ENCODE peak calls at places on chromosomes 1 and 21, in seven cellular contexts. O is K562, K is GM12891, T is GM12878, J is H1, Z is SK-N-SH, G is HepG2. U is an unnamed sample.

GRCh38 chr1:206925116-206925736 is 3.5 kb upstream of the FCMR start:
- DNase-seq in O (peak; percentile 81), K (no peak), T (peak; percentile 91), J (no peak), Z (no peak), G (peak; percentile 38), U (peak; percentile 64)

GRCh38 chr1:43554444-43554992 is 23.8 kb downstream of the PTPRF start:
- DNase-seq in O (peak; percentile 67), K (no peak), T (no peak), J (no peak), Z (peak; percentile 57), G (peak; percentile 41), U (no peak)

GRCh38 chr1:53305650-53306049 is 22.2 kb downstream of the LRP8 start:
- DNase-seq in O (no peak), K (no peak), T (no peak), J (no peak), Z (no peak), G (no peak), U (no peak)

GRCh38 chr21:45695086-45695485 is 51.6 kb downstream of the PCBP3 start:
- DNase-seq in O (no peak), K (no peak), T (no peak), J (no peak), Z (no peak), G (peak; percentile 5), U (no peak)

GRCh38 chr1:169053196-169053595 is 53.3 kb upstream of the ATP1B1 start:
- DNase-seq in O (no peak), K (no peak), T (no peak), J (no peak), Z (no peak), G (no peak), U (no peak)

GRCh38 chr1:159429074-159429861 is 2.7 kb upstream of the OR10J4 start:
- DNase-seq in O (no peak), K (no peak), T (no peak), J (no peak), Z (no peak), G (no peak), U (no peak)

GRCh38 chr1:199018471-199019135 is 379.8 kb downstream of the PTPRC start:
- DNase-seq in O (no peak), K (no peak), T (no peak), J (no peak), Z (no peak), G (no peak), U (no peak)

GRCh38 chr1:21280011-21280471 is 10.2 kb downstream of the ECE1 start:
- DNase-seq in O (no peak), K (no peak), T (no peak), J (no peak), Z (no peak), G (no peak), U (no peak)

GRCh38 chr1:62285984-62286481 is 33.2 kb downstream of the KANK4 start:
- DNase-seq in O (no peak), K (no peak), T (no peak), J (no peak), Z (no peak), G (peak; percentile 59), U (no peak)

GRCh38 chr1:37177230-37177864 is 143.0 kb upstream of the GRIK3 start:
- DNase-seq in O (peak; percentile 48), K (peak; percentile 15), T (no peak), J (peak; percentile 79), Z (peak; percentile 55), G (peak; percentile 25), U (no peak)

GRCh38 chr1:159879977-159880376 is 17.5 kb upstream of the VSIG8 start:
- DNase-seq in O (peak; percentile 26), K (no peak), T (no peak), J (no peak), Z (no peak), G (no peak), U (no peak)

GRCh38 chr1:119449964-119450363 is 35.0 kb downstream of the HSD3B2 start:
- DNase-seq in O (peak; percentile 52), K (no peak), T (no peak), J (peak; percentile 71), Z (no peak), G (peak; percentile 23), U (no peak)

GRCh38 chr1:118143828-118144227 is 41.2 kb downstream of the SPAG17 start:
- DNase-seq in O (no peak), K (no peak), T (no peak), J (no peak), Z (no peak), G (no peak), U (no peak)

GRCh38 chr21:26212220-26212619 is 41.6 kb upstream of the APP start:
- DNase-seq in O (no peak), K (no peak), T (no peak), J (peak; percentile 49), Z (no peak), G (no peak), U (no peak)

GRCh38 chr21:18443085-18443484 is 39.5 kb upstream of the TMPRSS15 start:
- DNase-seq in O (no peak), K (no peak), T (no peak), J (no peak), Z (no peak), G (no peak), U (no peak)

GRCh38 chr1:51444534-51445192 is 74.4 kb downstream of the EPS15 start:
- DNase-seq in O (no peak), K (no peak), T (no peak), J (no peak), Z (no peak), G (no peak), U (no peak)

GRCh38 chr1:187276677-187277076 is 447.9 kb downstream of the PLA2G4A start:
- DNase-seq in O (no peak), K (no peak), T (no peak), J (no peak), Z (no peak), G (no peak), U (no peak)

GRCh38 chr1:170219163-170219562 is 73.4 kb downstream of the NTMT2 start:
- DNase-seq in O (no peak), K (no peak), T (no peak), J (no peak), Z (no peak), G (no peak), U (no peak)

GRCh38 chr1:195294911-195295310 is 1313.3 kb downstream of the KCNT2 start:
- DNase-seq in O (no peak), K (no peak), T (no peak), J (no peak), Z (no peak), G (no peak), U (no peak)

GRCh38 chr1:198892065-198892464 is 253.2 kb downstream of the PTPRC start:
- DNase-seq in O (no peak), K (no peak), T (no peak), J (no peak), Z (peak; percentile 9), G (no peak), U (no peak)

GRCh38 chr21:37367301-37367757 is 756 bp downstream of the DYRK1A start:
- DNase-seq in O (no peak), K (no peak), T (no peak), J (no peak), Z (peak; percentile 66), G (no peak), U (no peak)

GRCh38 chr1:69455718-69456117 is 112.0 kb upstream of the LRRC7 start:
- DNase-seq in O (no peak), K (no peak), T (no peak), J (no peak), Z (no peak), G (no peak), U (no peak)

GRCh38 chr21:41973861-41974751 is 20.3 kb upstream of the C2CD2 start:
- DNase-seq in O (no peak), K (no peak), T (no peak), J (peak; percentile 43), Z (no peak), G (peak; percentile 50), U (no peak)
- TF ChIP-seq TAF1 in O (no peak), K (no peak), T (no peak), J (no peak), Z (no peak), G (no peak), U (peak; percentile 46)

GRCh38 chr1:112706505-112707216 is at the start of gene RHOC:
- DNase-seq in O (peak; percentile 87), K (peak; percentile 80), T (no peak), J (peak; percentile 81), Z (peak; percentile 95), G (no peak), U (peak; percentile 81)
- TF ChIP-seq POLR2AphosphoS5 in O (peak; percentile 82), K (no peak), T (peak; percentile 37), J (no peak), Z (peak; percentile 79), G (peak; percentile 62), U (no peak)

DNA sequence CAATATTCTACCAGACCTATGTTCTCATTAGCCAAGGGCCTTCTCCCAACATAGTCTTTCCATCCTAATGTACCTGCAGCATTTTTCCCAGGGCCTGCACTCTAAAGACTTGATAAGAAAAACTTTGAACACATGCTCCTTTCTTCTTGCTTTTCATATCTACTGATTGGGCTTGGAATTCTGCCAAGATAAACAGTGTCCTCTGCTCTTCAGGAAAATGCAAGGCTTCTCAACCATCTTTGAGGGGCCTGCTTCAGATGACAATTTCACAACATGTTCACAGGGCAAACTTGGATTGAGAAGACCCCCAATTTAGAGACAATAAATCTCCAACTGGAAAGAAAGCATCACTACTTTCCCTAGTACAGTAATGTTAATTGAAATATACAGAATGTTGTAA is 25.8 kb upstream of the PPT1 start:
- DNase-seq in O (peak; percentile 61), K (no peak), T (no peak), J (no peak), Z (no peak), G (no peak), U (no peak)
- TF ChIP-seq TAF1 in O (no peak), K (no peak), T (no peak), J (no peak), Z (no peak), G (no peak), U (no peak)

GRCh38 chr1:90147093-90147492 is 152.2 kb downstream of the ZNF326 start:
- DNase-seq in O (no peak), K (no peak), T (no peak), J (no peak), Z (no peak), G (no peak), U (no peak)
- TF ChIP-seq POLR2AphosphoS5 in O (no peak), K (no peak), T (no peak), J (no peak), Z (no peak), G (no peak), U (no peak)

GRCh38 chr1:172399369-172400072 is 21.0 kb upstream of the C1orf105 start:
- DNase-seq in O (peak; percentile 25), K (no peak), T (no peak), J (no peak), Z (peak; percentile 29), G (peak; percentile 78), U (no peak)
- TF ChIP-seq TAF1 in O (no peak), K (no peak), T (no peak), J (no peak), Z (no peak), G (no peak), U (no peak)

GRCh38 chr1:200934676-200935245 is 40.1 kb downstream of the INAVA start:
- DNase-seq in O (no peak), K (no peak), T (no peak), J (no peak), Z (no peak), G (no peak), U (no peak)

DNA sequence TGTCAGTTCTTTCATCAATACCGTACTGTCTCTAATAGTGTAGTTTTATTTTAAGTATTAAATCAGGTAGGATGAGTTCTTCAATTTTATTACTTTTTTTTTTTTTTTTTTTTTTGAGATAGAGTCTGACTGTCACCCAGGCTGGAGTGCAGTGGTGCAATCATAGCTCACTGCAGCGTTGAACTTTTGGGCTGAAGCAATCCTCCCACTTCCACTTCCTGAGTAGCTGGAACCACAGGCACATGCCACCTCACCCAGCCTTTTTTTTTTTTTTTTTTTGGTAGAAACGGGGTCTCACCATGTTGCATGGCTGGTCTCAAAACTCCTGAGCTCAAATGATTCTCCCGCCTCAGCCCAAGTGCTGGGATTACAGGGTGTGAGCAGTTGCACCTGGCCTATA is 44.3 kb downstream of the INAVA start:
- DNase-seq in O (no peak), K (no peak), T (no peak), J (no peak), Z (no peak), G (no peak), U (no peak)
- TF ChIP-seq POLR2AphosphoS5 in O (no peak), K (no peak), T (no peak), J (no peak), Z (no peak), G (no peak), U (no peak)

U was measured in GM12892.